ENCODE peak calls at places on chromosomes 11 and 22, in eight cellular contexts. One of them, this sample, is unnamed.

GRCh38 chr11:126211236-126212088 is at the start of the genes FAM118B and RPUSD4:
- DNase-seq in neural progenitor cell: peak; percentile 99
- DNase-seq in heart right ventricle: peak; percentile 99
- DNase-seq in WERI-Rb-1: peak; percentile 98
- DNase-seq in psoas muscle: peak; percentile 99
- DNase-seq in astrocyte of the spinal cord: peak; percentile 97
- DNase-seq in H1: peak; percentile 90
- DNase-seq in A549: peak; percentile 96
- DNase-seq in this sample: no peak

GRCh38 chr11:35963911-35964310 is 20.0 kb downstream of the LDLRAD3 start:
- DNase-seq in H1: no peak
- DNase-seq in neural progenitor cell: no peak
- DNase-seq in WERI-Rb-1: no peak
- DNase-seq in psoas muscle: no peak
- DNase-seq in A549: no peak
- DNase-seq in astrocyte of the spinal cord: no peak
- DNase-seq in heart right ventricle: no peak
- DNase-seq in this sample: no peak

GRCh38 chr11:47899801-47900200 is 51.7 kb upstream of the NUP160 start:
- DNase-seq in heart right ventricle: no peak
- DNase-seq in WERI-Rb-1: no peak
- DNase-seq in A549: no peak
- DNase-seq in psoas muscle: no peak
- DNase-seq in astrocyte of the spinal cord: no peak
- DNase-seq in H1: no peak
- DNase-seq in neural progenitor cell: no peak
- DNase-seq in this sample: no peak

GRCh38 chr11:58057481-58057880 is 26.7 kb downstream of the OR6Q1 start:
- DNase-seq in WERI-Rb-1: no peak
- DNase-seq in A549: no peak
- DNase-seq in H1: no peak
- DNase-seq in heart right ventricle: no peak
- DNase-seq in neural progenitor cell: no peak
- DNase-seq in psoas muscle: no peak
- DNase-seq in astrocyte of the spinal cord: peak; percentile 66
- DNase-seq in this sample: no peak

GRCh38 chr11:86249307-86250098 is 5.0 kb downstream of the EED start:
- DNase-seq in A549: no peak
- DNase-seq in neural progenitor cell: no peak
- DNase-seq in WERI-Rb-1: no peak
- DNase-seq in heart right ventricle: no peak
- DNase-seq in H1: no peak
- DNase-seq in psoas muscle: no peak
- DNase-seq in astrocyte of the spinal cord: no peak
- DNase-seq in this sample: no peak

GRCh38 chr22:43944670-43945430 is 10.4 kb upstream of the SAMM50 start:
- DNase-seq in psoas muscle: no peak
- DNase-seq in neural progenitor cell: no peak
- DNase-seq in A549: no peak
- DNase-seq in heart right ventricle: no peak
- DNase-seq in WERI-Rb-1: no peak
- DNase-seq in H1: no peak
- DNase-seq in astrocyte of the spinal cord: no peak
- DNase-seq in this sample: no peak

GRCh38 chr11:120096756-120097191 is 41.1 kb downstream of the TRIM29 start:
- DNase-seq in neural progenitor cell: peak; percentile 69
- DNase-seq in A549: no peak
- DNase-seq in psoas muscle: no peak
- DNase-seq in WERI-Rb-1: peak; percentile 65
- DNase-seq in H1: no peak
- DNase-seq in heart right ventricle: no peak
- DNase-seq in astrocyte of the spinal cord: no peak
- DNase-seq in this sample: no peak

GRCh38 chr22:25493794-25494193 is 70.7 kb upstream of the GRK3 start:
- DNase-seq in neural progenitor cell: no peak
- DNase-seq in psoas muscle: no peak
- DNase-seq in H1: no peak
- DNase-seq in astrocyte of the spinal cord: no peak
- DNase-seq in A549: no peak
- DNase-seq in heart right ventricle: no peak
- DNase-seq in WERI-Rb-1: no peak
- DNase-seq in this sample: no peak

GRCh38 chr22:35684270-35684700 is 33.4 kb upstream of the APOL5 start:
- DNase-seq in neural progenitor cell: peak; percentile 67
- DNase-seq in psoas muscle: no peak
- DNase-seq in A549: peak; percentile 25
- DNase-seq in WERI-Rb-1: peak; percentile 13
- DNase-seq in astrocyte of the spinal cord: peak; percentile 42
- DNase-seq in heart right ventricle: no peak
- DNase-seq in H1: no peak
- DNase-seq in this sample: no peak

GRCh38 chr11:105609341-105609781 is 512 bp upstream of the GRIA4 start:
- DNase-seq in A549: no peak
- DNase-seq in astrocyte of the spinal cord: peak; percentile 25
- DNase-seq in heart right ventricle: no peak
- DNase-seq in H1: no peak
- DNase-seq in neural progenitor cell: peak; percentile 63
- DNase-seq in WERI-Rb-1: peak; percentile 49
- DNase-seq in psoas muscle: no peak
- DNase-seq in this sample: no peak

GRCh38 chr22:37401401-37401859 is 25.8 kb downstream of the ELFN2 start:
- DNase-seq in heart right ventricle: peak; percentile 36
- DNase-seq in neural progenitor cell: no peak
- DNase-seq in H1: no peak
- DNase-seq in WERI-Rb-1: no peak
- DNase-seq in astrocyte of the spinal cord: peak; percentile 63
- DNase-seq in psoas muscle: no peak
- DNase-seq in A549: no peak
- DNase-seq in this sample: no peak

GRCh38 chr11:69376155-69377028 is 82.4 kb downstream of the MYEOV start:
- DNase-seq in astrocyte of the spinal cord: no peak
- DNase-seq in neural progenitor cell: no peak
- DNase-seq in H1: no peak
- DNase-seq in WERI-Rb-1: no peak
- DNase-seq in heart right ventricle: no peak
- DNase-seq in psoas muscle: peak; percentile 19
- DNase-seq in A549: no peak
- DNase-seq in this sample: no peak

GRCh38 chr11:70389191-70389590 is 9.1 kb upstream of the CTTN start:
- DNase-seq in neural progenitor cell: no peak
- DNase-seq in WERI-Rb-1: no peak
- DNase-seq in psoas muscle: no peak
- DNase-seq in heart right ventricle: no peak
- DNase-seq in astrocyte of the spinal cord: no peak
- DNase-seq in H1: no peak
- DNase-seq in A549: no peak
- DNase-seq in this sample: no peak

GRCh38 chr11:11969380-11970215 is 38.8 kb downstream of the DKK3 start:
- DNase-seq in psoas muscle: peak; percentile 53
- DNase-seq in astrocyte of the spinal cord: no peak
- DNase-seq in H1: no peak
- DNase-seq in A549: no peak
- DNase-seq in neural progenitor cell: no peak
- DNase-seq in heart right ventricle: no peak
- DNase-seq in WERI-Rb-1: no peak
- DNase-seq in this sample: no peak

GRCh38 chr22:45029501-45029900 is 19.7 kb upstream of the PHF21B start:
- DNase-seq in neural progenitor cell: no peak
- DNase-seq in A549: no peak
- DNase-seq in astrocyte of the spinal cord: no peak
- DNase-seq in H1: no peak
- DNase-seq in heart right ventricle: no peak
- DNase-seq in WERI-Rb-1: peak; percentile 78
- DNase-seq in psoas muscle: no peak
- DNase-seq in this sample: no peak

GRCh38 chr11:83056204-83056603 is 15.5 kb downstream of the RAB30 start:
- DNase-seq in psoas muscle: no peak
- DNase-seq in WERI-Rb-1: no peak
- DNase-seq in heart right ventricle: no peak
- DNase-seq in neural progenitor cell: no peak
- DNase-seq in A549: no peak
- DNase-seq in astrocyte of the spinal cord: no peak
- DNase-seq in H1: no peak
- DNase-seq in this sample: no peak

GRCh38 chr22:37195921-37196320 is 7.9 kb upstream of the C1QTNF6 start:
- DNase-seq in heart right ventricle: no peak
- DNase-seq in H1: no peak
- DNase-seq in neural progenitor cell: no peak
- DNase-seq in A549: no peak
- DNase-seq in psoas muscle: peak; percentile 40
- DNase-seq in astrocyte of the spinal cord: no peak
- DNase-seq in WERI-Rb-1: no peak
- DNase-seq in this sample: no peak

GRCh38 chr22:33512961-33513360 is 407.3 kb downstream of the LARGE1 start:
- DNase-seq in psoas muscle: no peak
- DNase-seq in WERI-Rb-1: no peak
- DNase-seq in astrocyte of the spinal cord: no peak
- DNase-seq in H1: no peak
- DNase-seq in heart right ventricle: no peak
- DNase-seq in neural progenitor cell: peak; percentile 22
- DNase-seq in A549: no peak
- DNase-seq in this sample: no peak

GRCh38 chr11:129191649-129192048 is 476 bp downstream of the ARHGAP32 start:
- DNase-seq in psoas muscle: no peak
- DNase-seq in WERI-Rb-1: no peak
- DNase-seq in neural progenitor cell: no peak
- DNase-seq in H1: no peak
- DNase-seq in A549: no peak
- DNase-seq in heart right ventricle: no peak
- DNase-seq in astrocyte of the spinal cord: no peak
- DNase-seq in this sample: no peak

GRCh38 chr22:39960791-39961746 is 872 bp downstream of the TMA7B start:
- DNase-seq in heart right ventricle: no peak
- DNase-seq in A549: no peak
- DNase-seq in astrocyte of the spinal cord: peak; percentile 99
- DNase-seq in neural progenitor cell: no peak
- DNase-seq in H1: no peak
- DNase-seq in WERI-Rb-1: no peak
- DNase-seq in psoas muscle: no peak
- DNase-seq in this sample: no peak

GRCh38 chr11:86802601-86803051 is 2.3 kb downstream of the PRSS23 start:
- DNase-seq in A549: peak; percentile 84
- DNase-seq in astrocyte of the spinal cord: peak; percentile 71
- DNase-seq in heart right ventricle: no peak
- DNase-seq in H1: no peak
- DNase-seq in neural progenitor cell: peak; percentile 77
- DNase-seq in WERI-Rb-1: peak; percentile 66
- DNase-seq in psoas muscle: no peak
- DNase-seq in this sample: no peak

GRCh38 chr22:37105154-37105553 is 4.4 kb downstream of the TMPRSS6 start:
- DNase-seq in psoas muscle: no peak
- DNase-seq in H1: no peak
- DNase-seq in neural progenitor cell: no peak
- DNase-seq in A549: no peak
- DNase-seq in astrocyte of the spinal cord: no peak
- DNase-seq in WERI-Rb-1: no peak
- DNase-seq in heart right ventricle: no peak
- DNase-seq in this sample: no peak

DNA sequence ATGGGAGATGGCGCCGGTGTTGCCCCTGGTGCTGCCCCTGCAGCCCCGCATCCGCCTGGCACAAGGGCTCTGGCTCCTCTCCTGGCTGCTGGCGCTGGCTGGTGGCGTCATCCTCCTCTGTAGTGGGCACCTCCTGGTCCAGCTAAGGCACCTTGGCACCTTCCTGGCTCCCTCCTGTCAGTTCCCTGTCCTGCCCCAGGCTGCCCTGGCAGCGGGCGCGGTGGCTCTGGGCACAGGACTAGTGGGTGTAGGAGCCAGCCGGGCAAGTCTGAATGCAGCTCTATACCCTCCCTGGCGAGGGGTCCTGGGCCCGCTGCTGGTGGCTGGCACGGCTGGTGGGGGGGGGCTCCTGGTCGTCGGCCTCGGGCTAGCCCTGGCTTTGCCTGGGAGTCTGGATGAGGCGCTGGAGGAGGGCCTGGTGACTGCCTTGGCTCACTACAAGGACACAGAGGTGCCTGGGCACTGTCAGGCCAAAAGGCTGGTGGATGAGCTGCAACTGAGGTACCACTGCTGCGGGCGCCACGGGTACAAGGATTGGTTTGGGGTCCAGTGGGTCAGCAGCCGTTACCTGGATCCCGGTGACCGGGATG is 313 bp downstream of the ROM1 start:
- DNase-seq in H1: no peak
- DNase-seq in neural progenitor cell: no peak
- DNase-seq in psoas muscle: no peak
- DNase-seq in heart right ventricle: no peak
- DNase-seq in astrocyte of the spinal cord: no peak
- DNase-seq in A549: no peak
- DNase-seq in WERI-Rb-1: no peak
- DNase-seq in this sample: no peak
- H3K4me3 ChIP-seq in H1: peak overlapping the region; percentile 73
- H3K4me3 ChIP-seq in neural progenitor cell: peak overlapping the region; percentile 94
- H3K4me3 ChIP-seq in psoas muscle: peak overlapping the region; percentile 82
- H3K4me3 ChIP-seq in heart right ventricle: peak overlapping the region; percentile 88
- H3K4me3 ChIP-seq in astrocyte of the spinal cord: no peak overlapping the region
- H3K4me3 ChIP-seq in A549: peak overlapping the region; percentile 61
- H3K4me3 ChIP-seq in WERI-Rb-1: no peak overlapping the region
- H3K4me3 ChIP-seq in this sample: peak overlapping the region; percentile 72

GRCh38 chr11:13183094-13183825 is 94.3 kb upstream of the BMAL1 start:
- DNase-seq in heart right ventricle: no peak
- DNase-seq in astrocyte of the spinal cord: peak; percentile 47
- DNase-seq in A549: peak; percentile 53
- DNase-seq in WERI-Rb-1: no peak
- DNase-seq in neural progenitor cell: peak; percentile 21
- DNase-seq in H1: no peak
- DNase-seq in psoas muscle: no peak
- DNase-seq in this sample: no peak
- TF ChIP-seq CTCF in heart right ventricle: peak; percentile 21
- TF ChIP-seq CTCF in astrocyte of the spinal cord: peak; percentile 52
- TF ChIP-seq CTCF in A549: peak; percentile 60
- TF ChIP-seq CTCF in WERI-Rb-1: peak; percentile 23
- TF ChIP-seq CTCF in neural progenitor cell: peak; percentile 55
- TF ChIP-seq CTCF in H1: no peak
- TF ChIP-seq CTCF in psoas muscle: peak; percentile 40
- TF ChIP-seq CTCF in this sample: peak; percentile 64

GRCh38 chr11:45932217-45932616 is 9.8 kb downstream of the LARGE2 start:
- DNase-seq in A549: no peak
- DNase-seq in WERI-Rb-1: no peak
- DNase-seq in heart right ventricle: no peak
- DNase-seq in astrocyte of the spinal cord: no peak
- DNase-seq in neural progenitor cell: no peak
- DNase-seq in psoas muscle: no peak
- DNase-seq in H1: no peak
- DNase-seq in this sample: no peak
- H3K4me3 ChIP-seq in A549: no peak overlapping the region
- H3K4me3 ChIP-seq in WERI-Rb-1: no peak overlapping the region
- H3K4me3 ChIP-seq in heart right ventricle: no peak overlapping the region
- H3K4me3 ChIP-seq in astrocyte of the spinal cord: no peak overlapping the region
- H3K4me3 ChIP-seq in neural progenitor cell: no peak overlapping the region
- H3K4me3 ChIP-seq in psoas muscle: no peak overlapping the region
- H3K4me3 ChIP-seq in H1: no peak overlapping the region
- H3K4me3 ChIP-seq in this sample: no peak overlapping the region

DNA sequence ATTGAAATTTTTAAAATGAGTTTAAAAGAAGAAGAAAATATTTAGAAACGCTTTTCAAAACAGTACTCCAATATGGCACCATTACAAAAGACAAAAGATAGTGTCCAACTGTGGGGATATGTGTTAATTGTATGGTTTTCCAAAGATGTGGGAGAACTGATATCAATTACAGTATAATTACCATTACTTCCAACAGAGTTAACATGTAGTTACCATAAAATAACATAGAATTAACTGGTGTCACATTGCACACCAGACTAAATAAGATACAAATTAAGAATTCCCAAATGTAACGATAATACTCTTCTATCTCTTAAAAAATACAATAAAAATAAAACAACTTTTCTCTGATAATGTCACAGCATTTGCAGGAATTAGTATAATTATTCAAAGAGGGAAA is 329.5 kb downstream of the SOX6 start:
- DNase-seq in heart right ventricle: no peak
- DNase-seq in neural progenitor cell: no peak
- DNase-seq in psoas muscle: no peak
- DNase-seq in H1: no peak
- DNase-seq in A549: no peak
- DNase-seq in astrocyte of the spinal cord: no peak
- DNase-seq in WERI-Rb-1: no peak
- DNase-seq in this sample: no peak
- TF ChIP-seq CTCF in heart right ventricle: no peak
- TF ChIP-seq CTCF in neural progenitor cell: no peak
- TF ChIP-seq CTCF in psoas muscle: no peak
- TF ChIP-seq CTCF in H1: no peak
- TF ChIP-seq CTCF in A549: no peak
- TF ChIP-seq CTCF in astrocyte of the spinal cord: no peak
- TF ChIP-seq CTCF in WERI-Rb-1: no peak
- TF ChIP-seq CTCF in this sample: no peak

This sample was measured in epithelial cell of proximal tubule.